ENCODE peak calls at places on chromosomes 7 and 10, in eight cellular contexts. I is Peyer's patch, H is endothelial cell of umbilical vein, X is GM12891, S is adrenal gland, G is HCT116, Q is lower leg skin, J is erythroblast. O is an unnamed sample.

GRCh38 chr7:27994639-27995038 is 186.0 kb downstream of the JAZF1 start:
- DNase-seq in I (no peak), Q (no peak), G (no peak), J (no peak), X (no peak), H (peak), S (no peak), O (peak)

GRCh38 chr7:43701929-43702328 is 27.4 kb downstream of the COA1 start:
- DNase-seq in X (no peak), H (no peak), Q (no peak), G (no peak), I (no peak), J (no peak), S (no peak), O (no peak)

GRCh38 chr10:7667262-7668141 is 736 bp upstream of the ITIH5 start:
- DNase-seq in G (no peak), J (no peak), I (no peak), X (no peak), Q (no peak), H (no peak), S (no peak), O (no peak)

GRCh38 chr7:105250239-105250638 is 138.5 kb downstream of the SRPK2 start:
- DNase-seq in S (no peak), G (no peak), Q (no peak), X (no peak), H (no peak), I (no peak), J (no peak), O (no peak)

GRCh38 chr7:826230-826905 is 5.9 kb upstream of the SUN1 start:
- DNase-seq in J (no peak), X (no peak), H (no peak), I (no peak), G (no peak), Q (no peak), S (no peak), O (no peak)

GRCh38 chr10:11104772-11105675 is 87.4 kb downstream of the CELF2 start:
- DNase-seq in I (no peak), H (no peak), S (no peak), J (no peak), Q (no peak), G (no peak), X (no peak), O (no peak)

GRCh38 chr10:43053825-43054224 is 23.0 kb upstream of the RET start:
- DNase-seq in X (no peak), I (no peak), S (no peak), H (no peak), Q (peak), G (no peak), J (no peak), O (no peak)

GRCh38 chr7:125195156-125195555 is 265.5 kb upstream of the POT1 start:
- DNase-seq in H (no peak), I (no peak), J (no peak), X (no peak), S (no peak), G (no peak), Q (no peak), O (no peak)

GRCh38 chr10:47361293-47361692 is 13.1 kb downstream of the RBP3 start:
- DNase-seq in Q (peak), S (peak), I (peak), X (peak), G (peak), H (peak), J (peak), O (peak)

GRCh38 chr10:92699518-92700272 is 9.9 kb downstream of the HHEX start:
- DNase-seq in J (peak), X (no peak), Q (peak), S (peak), I (no peak), G (no peak), H (peak), O (peak)

GRCh38 chr7:12570529-12571461 is at the start of gene SCIN:
- DNase-seq in G (no peak), H (peak), X (peak), I (peak), S (no peak), J (peak), Q (peak), O (no peak)

GRCh38 chr10:51602326-51602725 is 97.1 kb downstream of the CSTF2T start:
- DNase-seq in S (no peak), G (no peak), H (no peak), J (no peak), Q (no peak), X (no peak), I (no peak), O (no peak)

GRCh38 chr10:7892146-7892545 is 73.8 kb downstream of the TAF3 start:
- DNase-seq in S (no peak), J (no peak), G (no peak), I (no peak), X (no peak), Q (no peak), H (no peak), O (no peak)

GRCh38 chr7:73721237-73721848 is 1.9 kb upstream of the STX1A start:
- DNase-seq in Q (no peak), H (no peak), S (peak), G (no peak), X (no peak), J (no peak), I (no peak), O (no peak)

GRCh38 chr7:159012353-159013069 is 132.2 kb downstream of the VIPR2 start:
- DNase-seq in I (peak), G (no peak), J (no peak), H (no peak), Q (no peak), X (no peak), S (no peak), O (no peak)

GRCh38 chr10:66925896-66926719 is at the start of gene LRRTM3:
- DNase-seq in Q (no peak), H (peak), G (peak), X (peak), J (peak), I (peak), S (peak), O (peak)

GRCh38 chr7:151632750-151633515 is 113.2 kb upstream of the RHEB start:
- DNase-seq in Q (peak), G (no peak), H (peak), I (peak), J (peak), X (peak), S (peak), O (no peak)
- TF ChIP-seq POLR2A in Q (no peak), G (no peak), H (no peak), I (peak), J (no peak), X (peak), S (no peak), O (no peak)

DNA sequence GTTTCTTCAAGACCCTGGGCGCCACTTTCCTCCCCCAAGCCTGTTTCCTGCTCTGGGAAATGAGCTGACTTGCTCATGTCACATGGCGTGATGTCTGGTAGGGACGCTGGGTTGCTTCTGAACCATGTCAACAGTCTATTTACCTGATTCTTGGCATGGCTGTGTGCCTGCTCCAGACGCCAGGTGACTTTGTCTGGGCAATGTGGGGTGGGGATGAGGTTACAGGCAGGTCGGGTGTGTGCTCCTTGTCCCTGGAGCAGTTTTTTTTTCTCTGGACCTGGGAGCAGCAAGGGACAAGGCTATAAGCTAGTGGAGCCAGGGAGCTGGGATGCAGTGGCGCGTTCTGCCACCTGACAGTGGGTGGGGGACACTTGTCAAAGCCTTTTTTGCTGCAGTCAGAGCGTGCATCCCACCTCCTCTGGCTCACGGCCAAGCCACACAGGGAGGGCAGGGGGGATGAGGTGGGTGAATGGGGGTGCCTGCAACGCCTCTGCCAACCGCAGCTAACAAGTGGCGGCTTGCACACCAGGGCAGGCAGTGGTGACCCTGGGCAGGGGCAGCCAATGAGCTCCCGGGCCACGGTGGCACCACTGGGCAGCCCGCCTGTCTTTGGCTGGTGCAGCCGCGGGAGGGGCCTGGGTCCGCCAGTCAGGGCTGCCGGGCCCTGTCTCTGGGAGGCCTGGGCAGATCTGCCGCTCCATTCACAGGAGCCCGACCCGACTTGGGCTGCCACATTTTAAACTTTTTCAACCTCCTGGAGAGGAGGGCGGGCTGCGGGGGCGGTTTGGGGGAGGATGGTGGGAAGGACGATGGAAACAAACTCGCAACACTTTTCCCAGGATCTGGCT is 22.9 kb downstream of the DNAJB12 start:
- DNase-seq in J (peak), X (no peak), Q (peak), G (peak), H (peak), I (peak), S (peak), O (peak)
- TF ChIP-seq POLR2A in J (peak), X (no peak), Q (no peak), G (peak), H (no peak), I (peak), S (peak), O (no peak)

GRCh38 chr10:125123363-125124113 is 36.8 kb downstream of the CTBP2 start:
- DNase-seq in J (peak), H (peak), G (peak), I (peak), S (peak), Q (peak), X (no peak), O (peak)
- TF ChIP-seq POLR2A in J (no peak), H (no peak), G (no peak), I (peak), S (peak), Q (no peak), X (no peak), O (no peak)

GRCh38 chr7:38908759-38909335 is at the start of gene VPS41:
- DNase-seq in X (peak), J (peak), Q (peak), S (peak), H (peak), I (peak), G (peak), O (peak)
- TF ChIP-seq POLR2A in X (peak), J (peak), Q (no peak), S (peak), H (peak), I (peak), G (peak), O (peak)